ENCODE peak calls at places on chromosome 1, in five cellular contexts. L is HFFc6; N is EH; D is Daoy; I is activated naive CD4-positive, alpha-beta T cell. K is an unnamed sample.

GRCh38 chr1:236868625-236869467 is 73.8 kb downstream of the MTR start:
- DNase-seq in I (no peak), L (peak), D (peak), N (peak), K (peak)

GRCh38 chr1:234715252-234715945 is 105.4 kb upstream of the IRF2BP2 start:
- DNase-seq in I (no peak), N (no peak), D (no peak), L (no peak), K (no peak)

GRCh38 chr1:64950284-64950809 is 16.0 kb downstream of the JAK1 start:
- DNase-seq in L (no peak), I (no peak), D (no peak), N (no peak), K (no peak)

GRCh38 chr1:48057249-48057648 is 60.1 kb upstream of the TRABD2B start:
- DNase-seq in I (no peak), N (no peak), L (no peak), D (no peak), K (no peak)

GRCh38 chr1:45584351-45585109 is 689 bp downstream of the NASP start:
- DNase-seq in D (peak), N (peak), L (peak), I (peak), K (peak)

GRCh38 chr1:22841754-22842370 is 130.8 kb downstream of the LACTBL1 start:
- DNase-seq in N (no peak), L (no peak), I (no peak), D (no peak), K (no peak)

GRCh38 chr1:12202190-12202497 is 27.7 kb upstream of the VPS13D start:
- DNase-seq in N (no peak), D (no peak), L (no peak), I (no peak), K (no peak)

GRCh38 chr1:63641615-63642014 is 48.4 kb downstream of the PGM1 start:
- DNase-seq in L (no peak), D (no peak), N (no peak), I (no peak), K (no peak)

GRCh38 chr1:220426989-220427388 is 100.9 kb upstream of the MARK1 start:
- DNase-seq in N (no peak), I (no peak), D (peak), L (no peak), K (peak)

GRCh38 chr1:54994355-54994990 is 4.3 kb upstream of the BSND start:
- DNase-seq in D (no peak), I (no peak), N (no peak), L (no peak), K (no peak)

GRCh38 chr1:72283204-72284083 is 1.1 kb upstream of the NEGR1 start:
- DNase-seq in L (peak), D (peak), N (peak), I (no peak), K (peak)

GRCh38 chr1:117959364-117959763 is 29.8 kb downstream of the WDR3 start:
- DNase-seq in L (peak), N (peak), I (no peak), D (peak), K (peak)

GRCh38 chr1:244801246-244801645 is 34.2 kb upstream of the COX20 start:
- DNase-seq in I (peak), D (peak), N (peak), L (no peak), K (peak)

GRCh38 chr1:22704440-22705067 is 6.1 kb upstream of the EPHB2 start:
- DNase-seq in I (peak), D (peak), N (peak), L (peak), K (peak)

GRCh38 chr1:248841702-248842395 is 3.8 kb downstream of the ZNF672 start:
- DNase-seq in N (peak), I (no peak), L (peak), D (peak), K (peak)

GRCh38 chr1:210457566-210457965 is 128.9 kb downstream of the HHAT start:
- DNase-seq in D (no peak), L (no peak), I (no peak), N (no peak), K (peak)

GRCh38 chr1:4367230-4367629 is 287.2 kb upstream of the AJAP1 start:
- DNase-seq in D (no peak), L (no peak), N (no peak), I (no peak), K (no peak)

GRCh38 chr1:90835661-90836344 is 118.7 kb upstream of the BARHL2 start:
- DNase-seq in L (no peak), N (no peak), D (no peak), I (no peak), K (no peak)

GRCh38 chr1:3898994-3899775 is 887 bp downstream of the C1orf174 start:
- DNase-seq in N (no peak), D (peak), L (no peak), I (no peak), K (peak)

GRCh38 chr1:32066489-32066873 is 6.3 kb upstream of the TMEM39B start:
- DNase-seq in L (peak), N (peak), D (peak), I (no peak), K (peak)

GRCh38 chr1:162631546-162632233 is 574 bp upstream of the DDR2 start:
- DNase-seq in I (no peak), L (peak), D (peak), N (peak), K (peak)

K was measured in M059J.